ENCODE peak calls at places on chromosomes 4 and X, in four cellular contexts. Z is mucosa of descending colon; C is naive thymus-derived CD4-positive, alpha-beta T cell; J is ovary. V is an unnamed sample.

GRCh38 chr4:167715176-167715575 is 377.2 kb upstream of the ANXA10 start:
- DNase-seq in C (no peak), Z (no peak), J (no peak), V (no peak)

GRCh38 chr4:121212801-121213200 is 48.7 kb upstream of the TNIP3 start:
- DNase-seq in C (no peak), Z (no peak), J (no peak), V (no peak)

GRCh38 chr4:58749206-58749605 is 1639.0 kb upstream of the IGFBP7 start:
- DNase-seq in C (no peak), J (no peak), Z (peak; percentile 60), V (no peak)

GRCh38 chrX:13087322-13088154 is 43.1 kb upstream of the FAM9C start:
- DNase-seq in Z (no peak), J (no peak), C (peak; percentile 81), V (no peak)

GRCh38 chr4:55445921-55446577 is 50.3 kb downstream of the TMEM165 start:
- DNase-seq in J (no peak), Z (no peak), C (no peak), V (no peak)

GRCh38 chr4:176309772-176310171 is 10.0 kb upstream of the SPCS3 start:
- DNase-seq in C (no peak), J (no peak), Z (no peak), V (no peak)

GRCh38 chr4:173288296-173288695 is 45.9 kb downstream of the HMGB2 start:
- DNase-seq in J (no peak), Z (no peak), C (peak; percentile 59), V (peak; percentile 15)

GRCh38 chr4:27018910-27019309 is 158.3 kb downstream of the STIM2 start:
- DNase-seq in J (no peak), Z (no peak), C (no peak), V (no peak)

GRCh38 chrX:49063715-49064114 is 4.9 kb downstream of the CCDC120 start:
- DNase-seq in C (no peak), J (no peak), Z (no peak), V (no peak)

GRCh38 chr4:183426507-183426906 is 17.9 kb upstream of the CDKN2AIP start:
- DNase-seq in C (no peak), Z (no peak), J (no peak), V (no peak)

GRCh38 chr4:155608231-155608885 is 58.3 kb upstream of the GUCY1A1 start:
- DNase-seq in C (no peak), J (no peak), Z (no peak), V (no peak)

GRCh38 chr4:154039435-154040061 is 250.7 kb upstream of the SFRP2 start:
- DNase-seq in J (no peak), Z (no peak), C (no peak), V (no peak)

GRCh38 chrX:153762636-153763173 is 1.3 kb upstream of the PLXNB3 start:
- DNase-seq in Z (no peak), J (no peak), C (no peak), V (no peak)

GRCh38 chr4:161376275-161376674 is 787.5 kb downstream of the FSTL5 start:
- DNase-seq in Z (no peak), C (no peak), J (no peak), V (no peak)

GRCh38 chrX:14356401-14356800 is 172.9 kb upstream of the GLRA2 start:
- DNase-seq in C (no peak), J (no peak), Z (no peak), V (no peak)

GRCh38 chrX:106170318-106170717 is 2.2 kb downstream of the PWWP3B start:
- DNase-seq in Z (no peak), J (no peak), C (no peak), V (no peak)

GRCh38 chrX:19721726-19722370 is 165.6 kb downstream of the SH3KBP1 start:
- DNase-seq in C (no peak), J (no peak), Z (no peak), V (no peak)

GRCh38 chrX:119194631-119195030 is 41.5 kb upstream of the PGRMC1 start:
- DNase-seq in J (no peak), Z (no peak), C (no peak), V (no peak)

GRCh38 chr4:67751260-67751659 is 2.9 kb downstream of the GNRHR start:
- DNase-seq in J (no peak), Z (no peak), C (no peak), V (no peak)

GRCh38 chrX:15471016-15471415 is 22.1 kb downstream of the PIR start:
- DNase-seq in Z (peak; percentile 56), J (peak; percentile 29), C (peak; percentile 48), V (peak; percentile 36)

GRCh38 chr4:15238720-15239119 is 189.1 kb upstream of the C1QTNF7 start:
- DNase-seq in C (peak; percentile 32), J (no peak), Z (no peak), V (no peak)

GRCh38 chr4:184361443-184361842 is 112.9 kb downstream of the IRF2 start:
- DNase-seq in C (no peak), Z (no peak), J (no peak), V (no peak)

GRCh38 chrX:131289527-131289926 is 421 bp upstream of the IGSF1 start:
- DNase-seq in C (no peak), J (no peak), Z (no peak), V (no peak)

GRCh38 chrX:100687128-100687527 is 43.1 kb downstream of the SRPX2 start:
- DNase-seq in C (no peak), Z (no peak), J (no peak), V (no peak)

GRCh38 chr4:37928896-37929537 is 31.2 kb upstream of the PTTG2 start:
- DNase-seq in C (no peak), J (no peak), Z (no peak), V (no peak)

GRCh38 chrX:16076834-16077233 is 46.5 kb upstream of the GRPR start:
- DNase-seq in Z (no peak), C (no peak), J (no peak), V (no peak)

GRCh38 chrX:85243761-85244410 is at the start of the genes SATL1 and ZNF711:
- DNase-seq in Z (peak; percentile 52), J (peak; percentile 51), C (peak; percentile 29), V (no peak)

GRCh38 chr4:63700569-63700968 is 708.7 kb downstream of the TECRL start:
- DNase-seq in C (no peak), J (no peak), Z (no peak), V (no peak)

GRCh38 chr4:72302981-72303704 is 265.9 kb downstream of the ADAMTS3 start:
- DNase-seq in C (peak; percentile 51), J (peak; percentile 7), Z (no peak), V (no peak)

GRCh38 chr4:165715211-165715610 is 157.8 kb upstream of the TLL1 start:
- DNase-seq in Z (no peak), C (no peak), J (no peak), V (no peak)

GRCh38 chr4:10104991-10105276 is 11.7 kb downstream of the WDR1 start:
- DNase-seq in Z (no peak), C (no peak), J (no peak), V (no peak)

GRCh38 chr4:10102193-10102980 is 14.2 kb downstream of the WDR1 start:
- DNase-seq in C (no peak), Z (no peak), J (no peak), V (no peak)

GRCh38 chr4:10104211-10104990 is 12.2 kb downstream of the WDR1 start:
- DNase-seq in J (no peak), C (no peak), Z (peak; percentile 20), V (no peak)

GRCh38 chr4:10101559-10102192 is 14.9 kb downstream of the WDR1 start:
- DNase-seq in C (no peak), Z (no peak), J (no peak), V (no peak)

GRCh38 chr4:10102981-10103330 is 13.6 kb downstream of the WDR1 start:
- DNase-seq in C (no peak), J (no peak), Z (no peak), V (no peak)
- H3K36me3 ChIP-seq in C (peaks cover 2% of the 10 kb centered on the region), J (no peaks in the 10 kb centered on the region), Z (no peaks in the 10 kb centered on the region), V (peaks cover 2% of the 10 kb centered on the region)

DNA sequence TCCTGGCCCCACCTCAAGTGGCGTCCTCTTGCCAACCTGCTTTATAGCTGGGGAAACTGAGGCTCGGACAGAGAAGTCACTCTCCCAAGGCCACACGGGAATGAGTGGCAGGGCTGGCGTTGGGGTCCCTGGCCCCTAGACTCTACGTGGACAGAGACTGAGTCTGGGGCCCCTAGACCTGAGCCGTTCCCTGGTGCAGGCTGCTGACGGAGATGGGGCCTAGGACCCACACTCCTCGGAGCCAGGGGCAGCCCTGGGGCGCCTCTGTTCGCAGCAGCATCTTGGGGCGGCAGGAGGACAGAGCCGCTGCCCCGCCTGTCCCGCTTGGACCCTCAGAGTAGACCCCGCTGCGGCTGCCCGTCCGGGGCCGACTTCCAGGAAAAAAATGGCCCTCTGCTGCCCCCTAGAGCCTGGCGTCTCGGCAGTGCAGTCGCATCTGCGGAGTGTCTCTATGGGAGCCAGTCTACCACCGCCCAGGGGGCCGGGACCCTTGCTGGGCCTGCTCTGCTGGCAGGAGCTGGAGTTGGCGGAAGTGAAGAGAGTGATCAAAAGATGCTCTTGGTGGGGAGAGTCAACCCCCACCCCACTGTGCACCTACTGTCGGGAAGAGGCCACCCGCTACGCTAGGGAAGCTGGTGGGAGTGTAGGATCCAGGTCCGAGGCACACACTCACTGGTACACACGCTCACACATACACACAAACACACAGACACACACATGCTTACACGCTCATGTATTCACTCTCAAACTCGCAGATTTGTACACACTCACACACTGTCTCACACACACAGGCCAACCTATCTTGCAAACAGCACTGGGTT is 220.1 kb downstream of the AFAP1 start:
- DNase-seq in J (peak; percentile 69), Z (peak; percentile 70), C (peak; percentile 57), V (no peak)
- H3K36me3 ChIP-seq in J (no peaks in the 10 kb centered on the region), Z (no peaks in the 10 kb centered on the region), C (no peaks in the 10 kb centered on the region), V (no peaks in the 10 kb centered on the region)

GRCh38 chr4:734951-735350 is 29.3 kb downstream of the PCGF3 start:
- DNase-seq in C (no peak), J (no peak), Z (no peak), V (no peak)

GRCh38 chr4:732480-732879 is 26.8 kb downstream of the PCGF3 start:
- DNase-seq in Z (no peak), J (no peak), C (no peak), V (no peak)

GRCh38 chr4:732911-733630 is 27.4 kb downstream of the PCGF3 start:
- DNase-seq in Z (no peak), J (no peak), C (no peak), V (no peak)

GRCh38 chr4:734075-734474 is 28.4 kb downstream of the PCGF3 start:
- DNase-seq in Z (no peak), C (no peak), J (no peak), V (no peak)

DNA sequence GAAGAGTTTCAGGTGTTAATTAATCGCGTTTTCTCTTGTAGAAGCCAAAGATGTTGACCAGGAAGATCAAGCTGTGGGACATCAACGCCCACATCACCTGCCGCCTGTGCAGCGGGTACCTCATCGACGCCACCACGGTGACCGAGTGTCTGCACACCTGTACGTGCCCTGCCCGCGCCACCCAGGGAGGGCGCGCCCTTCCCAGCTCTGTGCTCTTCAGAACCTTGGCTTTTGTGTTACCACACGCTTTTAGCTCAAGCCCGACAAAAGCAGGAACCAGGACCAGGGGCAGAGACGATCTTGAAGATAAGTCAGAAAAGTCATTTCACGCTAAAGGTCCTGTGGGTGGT is 28.0 kb downstream of the PCGF3 start:
- DNase-seq in J (no peak), Z (no peak), C (no peak), V (no peak)
- H3K36me3 ChIP-seq in J (no peaks in the 10 kb centered on the region), Z (no peaks in the 10 kb centered on the region), C (no peaks in the 10 kb centered on the region), V (peaks cover 2% of the 10 kb centered on the region)

GRCh38 chr4:738781-739280 is 33.2 kb downstream of the PCGF3 start:
- DNase-seq in Z (peak; percentile 77), J (no peak), C (no peak), V (no peak)

GRCh38 chr4:730511-730910 is 24.9 kb downstream of the PCGF3 start:
- DNase-seq in C (no peak), J (no peak), Z (no peak), V (no peak)

GRCh38 chr4:739569-739968 is 33.9 kb downstream of the PCGF3 start:
- DNase-seq in Z (no peak), C (no peak), J (no peak), V (no peak)

GRCh38 chr4:740011-740410 is 34.4 kb downstream of the PCGF3 start:
- DNase-seq in J (no peak), Z (no peak), C (no peak), V (no peak)

GRCh38 chr4:735583-735982 is 30.0 kb downstream of the PCGF3 start:
- DNase-seq in J (no peak), C (no peak), Z (no peak), V (no peak)
- H3K36me3 ChIP-seq in J (no peaks in the 10 kb centered on the region), C (no peaks in the 10 kb centered on the region), Z (no peaks in the 10 kb centered on the region), V (peaks cover 2% of the 10 kb centered on the region)